ENCODE peak calls at places on chromosomes 11 and 22, in six cellular contexts. Z is prostate gland, Q is GM12865, G is upper lobe of right lung, M is AG10803, J is hepatocyte. W is an unnamed sample.

GRCh38 chr11:36411202-36411640 is 98.9 kb downstream of the TRAF6 start:
- DNase-seq in Z (no peak), Q (peak; percentile 69), G (peak; percentile 64), M (no peak), J (no peak), W (no peak)

GRCh38 chr11:81869337-81870065 is 864.2 kb downstream of the FAM181B start:
- DNase-seq in Z (no peak), Q (peak; percentile 93), G (no peak), M (no peak), J (no peak), W (no peak)

GRCh38 chr22:20446383-20446970 is 8.9 kb upstream of the SCARF2 start:
- DNase-seq in Z (no peak), Q (no peak), G (no peak), M (no peak), J (no peak), W (peak; percentile 59)

GRCh38 chr11:10158461-10158860 is 135.6 kb downstream of the SBF2 start:
- DNase-seq in Z (no peak), Q (no peak), G (no peak), M (no peak), J (no peak), W (no peak)

GRCh38 chr11:34332524-34332923 is 25.3 kb downstream of the ABTB2 start:
- DNase-seq in Z (no peak), Q (no peak), G (no peak), M (no peak), J (no peak), W (no peak)

GRCh38 chr11:68763926-68764657 is 12.8 kb upstream of the TESMIN start:
- DNase-seq in Z (no peak), Q (no peak), G (no peak), M (no peak), J (no peak), W (no peak)

GRCh38 chr11:17813391-17814059 is 78.9 kb downstream of the KCNC1 start:
- DNase-seq in Z (peak; percentile 25), Q (no peak), G (no peak), M (peak; percentile 42), J (no peak), W (no peak)

GRCh38 chr11:1010551-1011319 is 25.8 kb downstream of the MUC6 start:
- DNase-seq in Z (no peak), Q (no peak), G (no peak), M (no peak), J (no peak), W (no peak)

GRCh38 chr11:114799524-114799923 is 121.2 kb downstream of the NXPE2 start:
- DNase-seq in Z (no peak), Q (no peak), G (no peak), M (no peak), J (peak; percentile 20), W (no peak)

GRCh38 chr11:36258730-36259360 is 30.4 kb downstream of the COMMD9 start:
- DNase-seq in Z (peak; percentile 25), Q (peak; percentile 35), G (peak; percentile 78), M (peak; percentile 81), J (peak; percentile 80), W (no peak)

GRCh38 chr11:27331984-27332383 is 31.0 kb downstream of the CCDC34 start:
- DNase-seq in Z (no peak), Q (no peak), G (no peak), M (peak; percentile 45), J (no peak), W (no peak)

GRCh38 chr11:102927624-102927990 is 27.9 kb downstream of the MMP13 start:
- DNase-seq in Z (no peak), Q (no peak), G (no peak), M (no peak), J (no peak), W (no peak)

GRCh38 chr11:16412525-16413194 is 56.3 kb upstream of the SOX6 start:
- DNase-seq in Z (no peak), Q (peak; percentile 26), G (no peak), M (no peak), J (no peak), W (no peak)

GRCh38 chr11:124762077-124762623 is at the start of gene ESAM:
- DNase-seq in Z (no peak), Q (peak; percentile 79), G (peak; percentile 90), M (no peak), J (peak; percentile 62), W (no peak)

GRCh38 chr22:22882033-22882717 is 5.4 kb upstream of the IGLL5 start:
- DNase-seq in Z (no peak), Q (peak; percentile 75), G (no peak), M (no peak), J (no peak), W (no peak)

GRCh38 chr11:115324569-115325432 is 179.4 kb downstream of the CADM1 start:
- DNase-seq in Z (peak; percentile 36), Q (peak; percentile 69), G (no peak), M (peak; percentile 61), J (peak; percentile 81), W (no peak)

GRCh38 chr22:20216863-20217499 is 51.1 kb downstream of the RTN4R start:
- DNase-seq in Z (no peak), Q (no peak), G (no peak), M (no peak), J (no peak), W (no peak)

GRCh38 chr11:113553905-113554304 is 78.7 kb upstream of the DRD2 start:
- DNase-seq in Z (no peak), Q (no peak), G (no peak), M (no peak), J (no peak), W (no peak)

GRCh38 chr11:45896392-45897068 is 10.5 kb downstream of the FREY1 start:
- DNase-seq in Z (no peak), Q (no peak), G (no peak), M (no peak), J (no peak), W (no peak)

GRCh38 chr22:27724706-27725105 is 76.8 kb downstream of the MN1 start:
- DNase-seq in Z (no peak), Q (no peak), G (no peak), M (peak; percentile 84), J (no peak), W (no peak)

GRCh38 chr22:32181043-32181442 is 21.9 kb upstream of the C22orf42 start:
- DNase-seq in Z (no peak), Q (no peak), G (no peak), M (no peak), J (no peak), W (no peak)

GRCh38 chr22:32185821-32186220 is 19.1 kb downstream of the RFPL2 start:
- DNase-seq in Z (no peak), Q (no peak), G (no peak), M (no peak), J (no peak), W (no peak)

DNA sequence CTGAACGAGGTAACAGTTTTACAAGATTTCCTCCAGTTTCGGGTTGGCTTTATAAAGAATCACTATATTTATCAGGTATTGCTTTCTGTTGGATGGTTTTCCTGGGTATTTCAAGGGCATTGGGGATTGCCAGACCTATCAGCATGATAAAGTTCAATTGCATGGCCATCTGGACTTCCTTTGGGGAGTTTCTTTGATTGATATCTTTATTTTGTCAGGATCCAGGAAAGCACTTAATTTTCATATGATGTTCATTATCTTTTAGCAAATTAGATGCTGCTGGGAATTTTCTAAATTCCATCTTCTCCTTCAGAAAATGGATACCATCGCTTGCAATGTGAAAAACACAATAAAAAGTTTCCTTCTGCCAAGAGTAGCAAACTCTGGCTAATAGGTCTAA is 21.2 kb downstream of the RFPL2 start:
- DNase-seq in Z (no peak), Q (no peak), G (no peak), M (no peak), J (no peak), W (no peak)
- TF ChIP-seq CTCF in Z (no peak), Q (no peak), G (no peak), M (no peak), J (no peak), W (no peak)

GRCh38 chr11:4178813-4179662 is 84.4 kb downstream of the RRM1 start:
- DNase-seq in Z (no peak), Q (no peak), G (no peak), M (no peak), J (no peak), W (peak; percentile 53)

GRCh38 chr11:4180441-4181183 is 86.0 kb downstream of the RRM1 start:
- DNase-seq in Z (no peak), Q (no peak), G (no peak), M (peak; percentile 8), J (no peak), W (no peak)

GRCh38 chr11:4184163-4184916 is 89.7 kb downstream of the RRM1 start:
- DNase-seq in Z (no peak), Q (no peak), G (no peak), M (no peak), J (no peak), W (no peak)

GRCh38 chr11:4183410-4184057 is 88.9 kb downstream of the RRM1 start:
- DNase-seq in Z (no peak), Q (no peak), G (no peak), M (no peak), J (no peak), W (peak; percentile 61)

GRCh38 chr11:4181780-4182721 is 87.5 kb downstream of the RRM1 start:
- DNase-seq in Z (peak; percentile 60), Q (peak; percentile 71), G (peak; percentile 77), M (peak; percentile 28), J (peak; percentile 85), W (peak; percentile 83)
- TF ChIP-seq CTCF in Z (peak; percentile 76), Q (peak; percentile 78), G (peak; percentile 58), M (peak; percentile 59), J (peak; percentile 59), W (peak; percentile 84)

GRCh38 chr22:37199103-37199838 is 11.2 kb upstream of the C1QTNF6 start:
- DNase-seq in Z (peak; percentile 96), Q (peak; percentile 99), G (peak; percentile 99), M (peak; percentile 94), J (peak; percentile 98), W (peak; percentile 99)

GRCh38 chr22:37201066-37201820 is 11.0 kb downstream of the SSTR3 start:
- DNase-seq in Z (no peak), Q (no peak), G (peak; percentile 35), M (no peak), J (no peak), W (no peak)

GRCh38 chr22:37198290-37199102 is 10.4 kb upstream of the C1QTNF6 start:
- DNase-seq in Z (peak; percentile 86), Q (peak; percentile 89), G (peak; percentile 94), M (peak; percentile 68), J (peak; percentile 91), W (peak; percentile 59)

GRCh38 chr22:37197451-37198289 is 9.6 kb upstream of the C1QTNF6 start:
- DNase-seq in Z (peak; percentile 38), Q (no peak), G (peak; percentile 76), M (peak; percentile 52), J (peak; percentile 79), W (peak; percentile 59)

GRCh38 chr22:37199839-37200161 is 11.8 kb upstream of the C1QTNF6 start:
- DNase-seq in Z (peak; percentile 38), Q (no peak), G (no peak), M (no peak), J (peak; percentile 65), W (no peak)
- TF ChIP-seq CTCF in Z (no peak), Q (no peak), G (no peak), M (no peak), J (no peak), W (peak; percentile 70)

DNA sequence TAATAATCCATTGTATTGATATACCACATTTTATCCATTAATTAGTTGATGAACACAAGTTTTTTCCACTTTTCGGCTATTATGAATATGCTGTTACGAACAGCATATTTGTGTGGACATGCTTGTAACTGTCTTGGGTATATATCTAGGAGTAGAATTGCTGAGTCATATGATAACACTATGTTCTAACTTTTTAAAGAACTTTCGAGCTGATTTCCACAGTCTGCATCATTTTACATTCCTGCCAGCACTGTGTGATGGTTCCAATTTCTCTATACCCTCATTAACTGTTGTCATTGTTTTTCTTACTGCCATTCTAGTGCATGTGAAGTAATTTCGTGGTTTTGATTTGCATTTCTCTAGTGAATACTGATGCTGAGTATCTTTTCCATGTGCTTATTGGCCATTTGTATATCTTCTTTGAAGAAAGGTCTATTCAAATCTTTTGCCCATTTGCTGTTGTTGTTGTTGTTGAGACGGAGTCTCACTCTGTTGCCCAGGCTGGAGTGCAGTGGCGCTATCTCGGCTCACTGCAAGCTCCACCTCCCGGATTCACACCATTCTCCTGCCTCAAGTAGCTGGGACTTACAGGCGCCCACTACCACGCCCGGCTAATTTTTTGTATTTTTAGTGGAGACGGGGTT is 7.4 kb upstream of the RCE1 start:
- DNase-seq in Z (no peak), Q (peak; percentile 2), G (no peak), M (peak; percentile 75), J (no peak), W (no peak)
- TF ChIP-seq CTCF in Z (no peak), Q (no peak), G (no peak), M (no peak), J (no peak), W (no peak)